ENCODE peak calls at places on chromosomes 16 and 17, in eight cellular contexts. D is CD8-positive, alpha-beta T cell; J is psoas muscle; C is tibial nerve; G is heart right ventricle; W is tibial artery; P is fibroblast of lung; F is adrenal gland. Q is an unnamed sample.

GRCh38 chr17:21085707-21086106 is 41.1 kb upstream of the DHRS7B start:
- DNase-seq in D (no peak), J (no peak), C (no peak), G (no peak), W (no peak), P (no peak), F (no peak), Q (no peak)

GRCh38 chr17:83084214-83084613 is 4.8 kb downstream of the METRNL start:
- DNase-seq in D (no peak), J (no peak), C (no peak), G (no peak), W (no peak), P (no peak), F (no peak), Q (no peak)

GRCh38 chr17:66308856-66309255 is 6.4 kb downstream of the PRKCA start:
- DNase-seq in D (no peak), J (no peak), C (no peak), G (no peak), W (no peak), P (no peak), F (no peak), Q (no peak)

GRCh38 chr16:68779891-68780290 is 42.8 kb downstream of the CDH1 start:
- DNase-seq in D (no peak), J (no peak), C (no peak), G (no peak), W (no peak), P (no peak), F (no peak), Q (no peak)

GRCh38 chr16:56851671-56852400 is 13.2 kb upstream of the SLC12A3 start:
- DNase-seq in D (no peak), J (no peak), C (no peak), G (no peak), W (no peak), P (peak; percentile 30), F (no peak), Q (no peak)

GRCh38 chr17:339193-340061 is 13.2 kb downstream of the RPH3AL start:
- DNase-seq in D (no peak), J (no peak), C (no peak), G (no peak), W (no peak), P (no peak), F (no peak), Q (no peak)

GRCh38 chr16:10619271-10619849 is 39.0 kb upstream of the EMP2 start:
- DNase-seq in D (no peak), J (no peak), C (no peak), G (peak; percentile 53), W (no peak), P (peak; percentile 33), F (no peak), Q (peak; percentile 81)

GRCh38 chr16:30112197-30113030 is 923 bp downstream of the GDPD3 start:
- DNase-seq in D (no peak), J (peak; percentile 69), C (no peak), G (no peak), W (peak; percentile 57), P (peak; percentile 30), F (peak; percentile 56), Q (no peak)

GRCh38 chr16:17433577-17433960 is 37.2 kb downstream of the XYLT1 start:
- DNase-seq in D (no peak), J (no peak), C (no peak), G (no peak), W (no peak), P (no peak), F (no peak), Q (no peak)

GRCh38 chr16:1779741-1780676 is 2.4 kb downstream of the SPSB3 start:
- DNase-seq in D (no peak), J (peak; percentile 42), C (no peak), G (no peak), W (no peak), P (no peak), F (peak; percentile 62), Q (no peak)

GRCh38 chr16:65576631-65577030 is 454.8 kb upstream of the CDH11 start:
- DNase-seq in D (no peak), J (no peak), C (no peak), G (no peak), W (no peak), P (no peak), F (no peak), Q (no peak)

GRCh38 chr17:44354582-44355309 is 8.9 kb downstream of the FAM171A2 start:
- DNase-seq in D (peak; percentile 52), J (peak; percentile 58), C (no peak), G (no peak), W (no peak), P (no peak), F (no peak), Q (no peak)
- H3K4me3 ChIP-seq in D (no peak overlapping the region), J (no peak overlapping the region), C (no peak overlapping the region), G (no peak overlapping the region), W (no peak overlapping the region), P (no peak overlapping the region), F (no peak overlapping the region), Q (no peak overlapping the region)

GRCh38 chr17:43578352-43578698 is 32.2 kb upstream of the ETV4 start:
- DNase-seq in D (no peak), J (no peak), C (no peak), G (no peak), W (no peak), P (no peak), F (no peak), Q (no peak)

GRCh38 chr17:43574348-43574747 is 28.2 kb upstream of the ETV4 start:
- DNase-seq in D (no peak), J (no peak), C (no peak), G (no peak), W (no peak), P (no peak), F (no peak), Q (no peak)

GRCh38 chr17:43574896-43575525 is 28.9 kb upstream of the ETV4 start:
- DNase-seq in D (no peak), J (no peak), C (no peak), G (no peak), W (no peak), P (no peak), F (no peak), Q (no peak)

GRCh38 chr17:43578699-43579569 is 32.8 kb upstream of the ETV4 start:
- DNase-seq in D (peak; percentile 1), J (no peak), C (no peak), G (no peak), W (no peak), P (peak; percentile 70), F (no peak), Q (peak; percentile 13)

DNA sequence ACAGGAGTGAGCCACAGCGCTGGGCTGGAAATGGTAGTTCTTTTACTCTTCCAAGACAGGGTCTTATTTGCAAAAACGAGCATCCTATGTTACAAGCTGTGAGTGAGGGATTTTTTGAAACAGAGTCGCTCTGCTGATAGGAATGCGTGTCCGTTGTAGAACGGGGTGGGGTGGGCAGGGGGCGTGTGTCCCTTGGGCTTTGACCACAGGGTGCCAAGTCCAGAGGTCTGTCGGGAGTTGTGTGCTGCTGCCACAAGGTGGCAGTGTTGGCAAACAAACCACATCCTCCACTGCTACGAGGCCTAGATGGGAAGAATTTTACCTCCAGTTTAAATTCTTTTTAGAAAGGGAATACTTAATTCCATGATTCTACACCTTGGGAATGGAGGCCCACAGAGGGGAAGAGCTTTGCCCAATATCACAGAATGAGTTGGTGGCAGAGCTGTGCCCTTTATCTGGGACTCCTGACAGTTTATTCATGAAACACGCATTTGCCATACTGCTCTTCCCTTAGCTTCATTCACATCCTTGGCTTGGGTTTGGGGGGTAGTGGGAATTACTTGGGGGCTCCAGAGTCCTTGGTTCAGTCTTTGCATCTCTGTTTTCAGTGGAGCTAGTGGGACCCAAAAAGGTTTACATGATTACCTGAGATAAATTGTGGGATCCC is 30.6 kb upstream of the ETV4 start:
- DNase-seq in D (peak; percentile 49), J (peak; percentile 61), C (peak; percentile 58), G (peak; percentile 67), W (peak; percentile 45), P (peak; percentile 52), F (peak; percentile 76), Q (peak; percentile 80)
- H3K4me3 ChIP-seq in D (no peak overlapping the region), J (no peak overlapping the region), C (no peak overlapping the region), G (no peak overlapping the region), W (no peak overlapping the region), P (no peak overlapping the region), F (no peak overlapping the region), Q (no peak overlapping the region)

DNA sequence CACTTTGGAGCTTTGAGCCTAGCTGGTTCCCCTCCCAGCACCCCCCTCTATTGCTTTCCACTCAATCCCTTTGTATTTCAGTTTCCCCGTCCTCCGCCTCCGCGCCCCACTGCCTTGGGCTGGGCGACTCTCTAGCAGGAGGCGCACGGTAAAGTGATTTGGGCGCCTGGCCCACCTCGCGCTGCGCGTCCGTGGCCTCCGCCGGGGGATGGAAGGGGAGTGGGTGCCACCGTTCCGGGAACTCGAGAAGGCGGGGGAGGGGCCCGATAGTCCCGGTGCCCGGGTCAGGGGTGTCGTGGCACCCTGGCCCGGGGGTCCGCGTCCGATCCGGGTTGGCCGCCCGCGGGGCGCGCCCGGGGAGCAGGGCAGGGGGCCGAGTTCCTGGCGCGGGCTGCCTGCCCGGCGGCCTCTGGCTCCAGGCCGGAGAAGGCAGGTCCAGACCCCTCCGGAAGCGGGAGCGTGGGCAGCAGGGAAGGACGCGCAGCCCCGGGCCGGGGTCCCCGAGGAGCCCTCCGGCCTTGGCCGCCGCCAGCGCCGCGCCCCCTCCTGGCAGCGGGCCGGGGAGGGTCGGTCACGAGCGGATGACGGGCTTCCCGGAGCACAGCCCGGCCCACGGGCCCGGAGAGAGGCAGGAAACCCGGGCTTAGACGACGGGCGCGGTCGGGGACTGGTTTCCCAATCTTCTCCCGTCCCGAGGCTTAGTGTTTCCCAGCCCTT is 15.8 kb downstream of the MEOX1 start:
- DNase-seq in D (peak; percentile 6), J (peak; percentile 88), C (peak; percentile 57), G (peak; percentile 86), W (peak; percentile 78), P (peak; percentile 38), F (peak; percentile 42), Q (no peak)
- H3K4me3 ChIP-seq in D (peak overlapping the region; percentile 30), J (peak overlapping the region; percentile 60), C (peak overlapping the region; percentile 45), G (peak overlapping the region; percentile 48), W (peak overlapping the region; percentile 50), P (peak overlapping the region; percentile 23), F (no peak overlapping the region), Q (no peak overlapping the region)

GRCh38 chr16:12096828-12097522 is 120.4 kb downstream of the SNX29 start:
- DNase-seq in D (no peak), J (no peak), C (no peak), G (no peak), W (no peak), P (no peak), F (no peak), Q (no peak)
- H3K4me3 ChIP-seq in D (no peak overlapping the region), J (no peak overlapping the region), C (no peak overlapping the region), G (no peak overlapping the region), W (no peak overlapping the region), P (no peak overlapping the region), F (no peak overlapping the region), Q (no peak overlapping the region)

GRCh38 chr16:89002851-89003830 is 26.1 kb upstream of the CBFA2T3 start:
- DNase-seq in D (no peak), J (peak; percentile 3), C (no peak), G (no peak), W (no peak), P (no peak), F (no peak), Q (no peak)
- H3K4me3 ChIP-seq in D (no peak overlapping the region), J (no peak overlapping the region), C (no peak overlapping the region), G (no peak overlapping the region), W (no peak overlapping the region), P (no peak overlapping the region), F (no peak overlapping the region), Q (no peak overlapping the region)

Q was measured in HAP-1.